ENCODE peak calls at places on chromosomes 6 and 20, in eight cellular contexts. M is endothelial cell of umbilical vein, I is A549, L is HepG2, S is GM12878, A is H1, B is HCT116, N is K562. X is an unnamed sample.

GRCh38 chr6:17527076-17527475 is 73.0 kb upstream of the FAM8A1 start:
- DNase-seq in S (no peak), L (no peak), N (no peak), M (no peak), I (no peak), B (no peak), A (no peak), X (no peak)

GRCh38 chr6:55405474-55406220 is 78.4 kb downstream of the GFRAL start:
- DNase-seq in I (no peak), A (no peak), N (no peak), B (no peak), M (no peak), S (no peak), L (no peak), X (no peak)

GRCh38 chr6:39140556-39141191 is 25.7 kb upstream of the SAYSD1 start:
- DNase-seq in M (no peak), L (no peak), B (no peak), A (no peak), S (no peak), I (no peak), N (no peak), X (no peak)

GRCh38 chr6:157989541-157990289 is 8.1 kb downstream of the SYNJ2 start:
- DNase-seq in I (peak), N (peak), S (no peak), M (peak), L (no peak), A (no peak), B (no peak), X (peak)

GRCh38 chr20:62832212-62832922 is 15.5 kb downstream of the COL9A3 start:
- DNase-seq in I (no peak), N (peak), M (no peak), B (peak), A (no peak), L (no peak), S (peak), X (peak)

GRCh38 chr20:2767768-2768631 is 32.4 kb downstream of the CPXM1 start:
- DNase-seq in B (no peak), S (no peak), N (no peak), M (peak), L (no peak), I (no peak), A (no peak), X (no peak)

GRCh38 chr20:62927128-62927705 is 912 bp upstream of the DIDO1 start:
- DNase-seq in A (no peak), B (no peak), N (no peak), M (no peak), S (no peak), I (no peak), L (peak), X (no peak)

GRCh38 chr20:22770240-22770800 is 185.9 kb upstream of the FOXA2 start:
- DNase-seq in I (no peak), M (no peak), N (no peak), B (no peak), A (no peak), L (no peak), S (no peak), X (no peak)

GRCh38 chr6:169139179-169139971 is 114.3 kb downstream of the THBS2 start:
- DNase-seq in B (no peak), M (no peak), A (no peak), S (no peak), N (no peak), I (no peak), L (no peak), X (no peak)

GRCh38 chr6:44631968-44632367 is 244.5 kb downstream of the CDC5L start:
- DNase-seq in B (no peak), A (no peak), N (no peak), L (no peak), S (no peak), I (no peak), M (no peak), X (no peak)

GRCh38 chr6:87184762-87185250 is 29.4 kb downstream of the ZNF292 start:
- DNase-seq in N (no peak), A (no peak), I (peak), S (no peak), M (no peak), B (no peak), L (peak), X (no peak)

DNA sequence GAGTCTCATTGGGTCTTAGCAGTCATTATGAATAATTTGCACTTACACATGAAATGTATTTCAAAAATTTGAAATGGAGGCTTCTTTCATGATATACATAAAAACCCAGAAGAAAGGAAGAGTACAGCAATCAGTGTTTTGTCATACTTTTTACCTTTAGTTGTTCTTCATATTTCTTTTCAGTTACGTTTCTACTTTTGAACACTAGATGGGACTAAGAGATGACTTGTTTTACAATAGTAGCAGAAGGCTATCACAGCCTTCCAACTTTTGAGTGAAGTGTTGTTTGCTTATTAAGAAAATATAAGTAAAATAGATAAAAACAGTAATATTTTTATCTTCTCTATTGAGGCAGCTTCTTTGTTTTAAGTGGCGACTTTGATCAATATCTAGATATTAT is 58.1 kb downstream of the L3MBTL3 start:
- DNase-seq in I (no peak), S (no peak), B (no peak), N (no peak), M (no peak), A (no peak), L (peak), X (no peak)
- TF ChIP-seq CTCF in I (no peak), S (peak), B (peak), N (no peak), M (no peak), A (no peak), L (peak), X (no peak)

DNA sequence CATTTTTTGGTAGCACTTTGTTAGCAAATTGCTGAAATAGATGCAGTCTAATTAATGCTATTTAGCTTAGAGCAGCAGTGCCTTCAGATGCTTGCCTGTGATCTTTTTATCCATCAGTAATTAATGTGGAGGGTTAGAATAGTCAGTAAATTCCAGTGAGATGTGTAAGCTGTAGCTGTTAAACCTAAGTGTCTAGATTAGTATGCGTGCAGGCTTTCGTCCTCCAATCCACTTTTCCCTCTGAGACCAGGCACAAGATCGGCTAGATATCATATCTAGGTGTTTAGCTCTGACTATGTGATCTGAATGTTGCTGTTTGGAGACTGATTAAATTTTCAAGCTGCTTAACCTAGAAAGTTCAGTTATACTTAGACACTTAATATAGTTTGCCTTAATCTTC is 41.1 kb downstream of the XRN2 start:
- DNase-seq in B (no peak), A (no peak), L (no peak), S (no peak), N (no peak), I (no peak), M (no peak), X (no peak)
- TF ChIP-seq POLR2A in B (no peak), A (no peak), L (no peak), S (no peak), N (no peak), I (no peak), M (no peak), X (no peak)

GRCh38 chr6:141467041-141467440 is 665.7 kb upstream of the GJE1 start:
- DNase-seq in S (no peak), B (no peak), I (no peak), A (no peak), M (no peak), N (no peak), L (no peak), X (no peak)
- TF ChIP-seq MAX in S (no peak), B (no peak), I (no peak), A (no peak), M (no peak), N (no peak), L (no peak), X (no peak)

DNA sequence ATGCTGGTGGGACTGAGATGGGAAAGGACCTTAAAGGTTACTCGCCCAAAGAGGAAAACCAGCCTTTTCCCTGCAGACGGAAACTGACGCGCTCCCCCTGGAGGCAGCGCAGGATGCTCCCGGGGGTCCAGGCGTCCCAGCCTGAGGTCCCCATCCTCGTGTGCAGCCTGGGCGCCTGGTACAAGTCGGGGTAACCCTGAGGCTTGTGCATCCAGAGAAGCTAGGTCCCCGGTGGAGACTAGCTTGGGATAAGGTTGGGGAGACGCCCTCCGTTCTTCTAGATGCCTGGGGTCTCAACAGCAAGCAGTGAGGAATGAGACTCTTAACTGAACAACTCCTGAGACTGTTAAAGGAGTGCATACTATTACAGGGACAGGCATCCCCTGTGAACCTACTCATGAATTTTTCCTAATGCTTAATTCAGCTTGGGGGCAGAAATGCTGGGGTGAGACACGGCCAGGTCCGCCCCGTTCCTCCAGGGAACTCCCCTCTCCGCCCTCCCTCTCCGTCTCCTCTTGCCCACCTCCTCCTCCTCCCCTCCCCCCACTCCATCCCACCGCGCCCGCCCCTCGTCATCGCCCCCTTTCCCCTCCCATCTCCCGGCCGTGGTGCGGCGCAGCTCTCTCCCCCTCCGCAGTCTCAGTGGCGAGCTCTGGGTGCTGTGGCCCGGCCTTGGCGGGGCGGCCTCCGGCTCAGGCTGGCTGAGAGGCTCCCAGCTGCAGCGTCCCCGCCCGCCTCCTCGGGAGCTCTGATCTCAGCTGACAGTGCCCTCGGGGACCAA is at the start of gene PRSS35:
- DNase-seq in A (peak), S (no peak), B (peak), N (peak), L (peak), I (peak), M (peak), X (peak)
- TF ChIP-seq CTCF in A (peak), S (peak), B (peak), N (peak), L (peak), I (peak), M (peak), X (peak)

GRCh38 chr6:15244605-15245360 is 1.1 kb upstream of the JARID2 start:
- DNase-seq in I (peak), A (peak), L (peak), S (no peak), B (no peak), M (peak), N (no peak), X (peak)
- TF ChIP-seq POLR2A in I (no peak), A (peak), L (peak), S (peak), B (no peak), M (no peak), N (peak), X (no peak)

GRCh38 chr6:42263165-42263852 is 45.6 kb upstream of the MRPS10 start:
- DNase-seq in B (no peak), I (no peak), N (peak), S (no peak), L (no peak), M (no peak), A (no peak), X (no peak)
- TF ChIP-seq MAX in B (no peak), I (no peak), N (no peak), S (no peak), L (no peak), M (no peak), A (no peak), X (no peak)

GRCh38 chr6:25715794-25716193 is 38.7 kb upstream of the SLC17A4 start:
- DNase-seq in A (no peak), N (no peak), B (no peak), I (no peak), S (no peak), M (no peak), L (peak), X (no peak)
- TF ChIP-seq CTCF in A (no peak), N (no peak), B (no peak), I (no peak), S (no peak), M (no peak), L (no peak), X (no peak)

GRCh38 chr6:56956481-56956880 is 1.6 kb downstream of the BEND6 start:
- DNase-seq in A (no peak), N (no peak), I (no peak), S (no peak), M (no peak), L (no peak), B (no peak), X (no peak)

GRCh38 chr6:56954389-56955170 is at the start of gene BEND6:
- DNase-seq in L (peak), S (no peak), N (peak), I (peak), B (no peak), M (peak), A (peak), X (peak)

GRCh38 chr6:56955171-56956155 is 556 bp downstream of the BEND6 start:
- DNase-seq in B (peak), L (peak), N (peak), M (peak), A (peak), I (peak), S (peak), X (peak)

GRCh38 chr6:56951049-56951816 is 3.7 kb upstream of the BEND6 start:
- DNase-seq in A (no peak), N (no peak), S (no peak), I (no peak), M (no peak), B (no peak), L (no peak), X (no peak)

DNA sequence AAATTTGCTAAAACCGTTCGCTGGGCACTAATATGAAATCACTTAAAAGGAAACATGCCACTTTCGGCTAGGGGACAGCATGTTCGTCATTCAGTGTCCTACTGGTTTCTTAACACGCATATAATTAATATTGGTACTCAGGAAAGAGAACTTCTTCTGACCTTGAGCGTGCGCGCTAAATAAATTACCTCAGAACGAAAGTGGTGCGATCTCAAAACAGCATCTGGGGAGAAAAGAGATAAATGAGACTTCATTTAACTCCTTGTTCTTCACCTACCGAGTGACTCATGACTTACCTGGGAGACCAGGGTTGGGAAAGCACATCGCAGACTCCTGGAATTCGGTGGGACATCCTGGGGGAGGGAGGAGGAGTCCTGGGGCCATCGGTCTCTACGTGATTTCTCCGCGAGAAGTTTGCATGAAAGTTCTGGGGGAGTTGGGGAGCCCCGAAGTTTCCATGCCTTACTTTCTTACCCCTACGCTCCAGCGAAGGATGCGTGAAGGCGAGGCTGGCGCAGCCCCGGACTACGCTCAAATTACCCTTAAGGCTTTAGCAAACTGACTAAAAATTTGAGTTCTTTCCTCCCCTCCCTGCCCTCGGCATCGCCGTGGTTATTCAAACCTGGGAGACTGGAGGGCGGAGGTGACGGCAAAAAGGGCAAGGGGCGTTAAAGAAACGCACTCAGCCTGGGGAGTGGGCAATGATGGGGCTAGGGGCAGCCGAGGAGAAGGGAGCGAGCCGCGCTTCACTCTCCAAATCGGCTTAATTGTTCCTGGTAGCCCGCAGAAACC is 1.1 kb upstream of the BEND6 start:
- DNase-seq in A (peak), S (peak), B (no peak), L (no peak), M (peak), N (no peak), I (peak), X (peak)
- TF ChIP-seq POLR2A in A (no peak), S (no peak), B (no peak), L (no peak), M (no peak), N (no peak), I (no peak), X (no peak)

X was measured in NB4.